ENCODE peak calls at places on chromosomes 12 and 14, in six cellular contexts. U is left cardiac atrium; S is NCI-H774; X is stromal cell of bone marrow; A is fibroblast of lung; R is activated T-helper 1 cell treated with anti-CD3 and anti-CD28 coated beads, Interleukin-12 subunit alpha, Interleukin-12 subunit beta, Interleukin-2, Interleukin-4 antibody, amounts not matched to agents 30 ng/mL and 10 ng/mL and 1 ng/mL, durations not matched to agents 14 hours and 24 hours and 36 hours. Y is an unnamed sample.

GRCh38 chr12:75479963-75480461 is 543 bp upstream of the GLIPR1 start:
- DNase-seq in U (no peak), S (no peak), X (peak), A (peak), R (no peak), Y (no peak)

GRCh38 chr14:100376751-100377171 is 53.6 kb downstream of the SLC25A47 start:
- DNase-seq in U (no peak), S (no peak), X (peak), A (peak), R (no peak), Y (no peak)

GRCh38 chr12:50788562-50788961 is 24.7 kb downstream of the ATF1 start:
- DNase-seq in U (no peak), S (no peak), X (no peak), A (peak), R (no peak), Y (no peak)

GRCh38 chr14:105475916-105476845 is 1.6 kb downstream of the CRIP2 start:
- DNase-seq in U (peak), S (peak), X (no peak), A (peak), R (no peak), Y (peak)

GRCh38 chr12:115216300-115216699 is 532.3 kb upstream of the TBX3 start:
- DNase-seq in U (no peak), S (no peak), X (no peak), A (no peak), R (no peak), Y (no peak)

GRCh38 chr12:95051241-95051640 is 22.2 kb downstream of the NR2C1 start:
- DNase-seq in U (no peak), S (no peak), X (no peak), A (no peak), R (no peak), Y (no peak)

GRCh38 chr12:113276946-113277500 is 55.8 kb downstream of the TPCN1 start:
- DNase-seq in U (peak), S (no peak), X (no peak), A (no peak), R (no peak), Y (no peak)

GRCh38 chr12:39442895-39443703 is at the start of gene KIF21A:
- DNase-seq in U (peak), S (peak), X (peak), A (peak), R (peak), Y (peak)

GRCh38 chr12:13362260-13362841 is 165.8 kb downstream of the EMP1 start:
- DNase-seq in U (peak), S (peak), X (peak), A (peak), R (no peak), Y (peak)

GRCh38 chr14:74867673-74868072 is 8.3 kb downstream of the PROX2 start:
- DNase-seq in U (peak), S (no peak), X (no peak), A (no peak), R (peak), Y (no peak)

GRCh38 chr14:103072595-103073366 is 11.2 kb upstream of the LBHD2 start:
- DNase-seq in U (no peak), S (no peak), X (no peak), A (no peak), R (no peak), Y (no peak)

GRCh38 chr14:105748204-105748578 is 221.8 kb downstream of the TMEM121 start:
- DNase-seq in U (peak), S (no peak), X (no peak), A (no peak), R (no peak), Y (no peak)

GRCh38 chr12:53523131-53523530 is 15.8 kb upstream of the NPFF start:
- DNase-seq in U (no peak), S (no peak), X (no peak), A (no peak), R (no peak), Y (no peak)